ENCODE peak calls at places on chromosome 4, in nine cellular contexts. S, E, A, V, U, Q, W, F and K are unnamed samples. For H3K9me3, the result is how much of the 10 kb centered on the place peaks cover.

GRCh38 chr4:142354041-142354440 is 492.1 kb downstream of the INPP4B start:
- DNase-seq in S (no peak), E (no peak), A (no peak), V (no peak), U (no peak), Q (no peak), W (no peak), F (no peak), K (no peak)

GRCh38 chr4:94126669-94127068 is 81.0 kb upstream of the SMARCAD1 start:
- DNase-seq in S (no peak), E (no peak), A (no peak), V (no peak), U (no peak), Q (no peak), W (no peak), F (peak), K (no peak)

GRCh38 chr4:179595671-179596410 is 2153.6 kb upstream of the AGA start:
- DNase-seq in S (no peak), E (no peak), A (no peak), V (no peak), U (no peak), Q (no peak), W (no peak), F (peak), K (no peak)

GRCh38 chr4:152166567-152166966 is 369.3 kb downstream of the FBXW7 start:
- DNase-seq in S (no peak), E (no peak), A (no peak), V (no peak), U (no peak), Q (no peak), W (no peak), F (no peak), K (no peak)

GRCh38 chr4:81470456-81471327 is 1.0 kb downstream of the RASGEF1B start:
- DNase-seq in S (peak), E (peak), A (peak), V (peak), U (peak), Q (peak), W (peak), F (no peak), K (peak)

GRCh38 chr4:150581611-150582010 is 340 bp upstream of the MAB21L2 start:
- DNase-seq in S (no peak), E (no peak), A (no peak), V (no peak), U (no peak), Q (no peak), W (no peak), F (no peak), K (peak)

GRCh38 chr4:139918591-139918990 is 235.4 kb downstream of the MAML3 start:
- DNase-seq in S (no peak), E (no peak), A (no peak), V (no peak), U (no peak), Q (no peak), W (no peak), F (no peak), K (no peak)

GRCh38 chr4:104490096-104490769 is 4.5 kb downstream of the CXXC4 start:
- DNase-seq in S (no peak), E (no peak), A (peak), V (no peak), U (no peak), Q (peak), W (no peak), F (no peak), K (peak)

GRCh38 chr4:165308174-165308573 is 19.3 kb upstream of the MSMO1 start:
- DNase-seq in S (no peak), E (no peak), A (no peak), V (no peak), U (no peak), Q (no peak), W (no peak), F (no peak), K (peak)

GRCh38 chr4:32929738-32930688 is 2209.8 kb downstream of the PCDH7 start:
- DNase-seq in S (no peak), E (no peak), A (no peak), V (no peak), U (no peak), Q (no peak), W (no peak), F (no peak), K (peak)
- H3K9me3 ChIP-seq in S (under half), E (under half), A (under half), V (under half), U (under half), Q (under half), W (under half), F (under half), K (under half)

DNA sequence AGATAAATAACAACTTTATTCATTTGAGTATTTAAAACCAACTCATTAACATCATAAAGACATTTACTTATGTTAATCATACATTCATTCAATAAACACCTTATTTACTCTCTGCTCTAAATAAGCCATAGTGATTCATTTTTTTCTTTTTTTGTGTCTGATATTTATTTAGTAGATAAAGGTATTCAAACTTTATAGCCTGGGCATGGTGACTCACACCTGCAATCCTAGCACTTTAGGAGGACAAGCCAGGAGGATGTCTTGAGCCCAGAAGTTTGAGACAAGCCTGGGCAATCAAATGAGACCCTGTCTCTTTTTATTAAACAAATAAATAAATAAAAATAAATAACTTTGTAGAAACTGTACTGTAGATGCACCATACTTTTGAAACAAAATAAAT is 771.3 kb upstream of the PCDH7 start:
- DNase-seq in S (no peak), E (no peak), A (no peak), V (no peak), U (no peak), Q (no peak), W (no peak), F (no peak), K (no peak)
- H3K9me3 ChIP-seq in S (under half), E (under half), A (under half), V (under half), U (under half), Q (under half), W (under half), F (under half), K (under half)

GRCh38 chr4:97432551-97432950 is 710.7 kb downstream of the STPG2 start:
- DNase-seq in S (no peak), E (no peak), A (no peak), V (no peak), U (no peak), Q (no peak), W (no peak), F (no peak), K (no peak)
- H3K9me3 ChIP-seq in S (under half), E (under half), A (under half), V (under half), U (under half), Q (under half), W (under half), F (under half), K (under half)

DNA sequence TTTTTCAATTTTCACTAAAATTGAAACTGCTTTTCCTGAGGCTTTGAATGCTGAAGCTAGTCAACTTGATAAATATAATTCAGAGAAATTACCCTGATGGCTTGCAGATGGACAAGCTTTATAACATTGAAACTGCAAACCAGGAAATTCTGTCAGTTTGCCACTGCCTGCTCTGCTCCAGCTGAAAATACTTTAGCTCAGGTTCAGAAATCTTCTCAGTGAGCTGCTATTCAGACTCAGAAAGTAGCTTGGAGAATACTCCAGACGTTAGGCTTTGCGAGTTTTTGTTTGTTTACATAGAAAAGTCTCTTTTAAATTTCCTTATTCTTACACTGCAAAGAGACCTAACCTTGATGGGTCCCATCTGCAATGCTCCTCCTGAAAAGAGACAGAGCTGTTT is 1574.7 kb downstream of the STIM2 start:
- DNase-seq in S (no peak), E (no peak), A (no peak), V (no peak), U (no peak), Q (no peak), W (no peak), F (no peak), K (no peak)
- H3K9me3 ChIP-seq in S (under half), E (under half), A (under half), V (under half), U (under half), Q (under half), W (under half), F (under half), K (under half)

GRCh38 chr4:172674811-172675210 is 493.8 kb upstream of the GALNT7 start:
- DNase-seq in S (no peak), E (no peak), A (no peak), V (no peak), U (no peak), Q (no peak), W (no peak), F (no peak), K (no peak)
- H3K9me3 ChIP-seq in S (under half), E (under half), A (under half), V (under half), U (under half), Q (under half), W (under half), F (under half), K (under half)

DNA sequence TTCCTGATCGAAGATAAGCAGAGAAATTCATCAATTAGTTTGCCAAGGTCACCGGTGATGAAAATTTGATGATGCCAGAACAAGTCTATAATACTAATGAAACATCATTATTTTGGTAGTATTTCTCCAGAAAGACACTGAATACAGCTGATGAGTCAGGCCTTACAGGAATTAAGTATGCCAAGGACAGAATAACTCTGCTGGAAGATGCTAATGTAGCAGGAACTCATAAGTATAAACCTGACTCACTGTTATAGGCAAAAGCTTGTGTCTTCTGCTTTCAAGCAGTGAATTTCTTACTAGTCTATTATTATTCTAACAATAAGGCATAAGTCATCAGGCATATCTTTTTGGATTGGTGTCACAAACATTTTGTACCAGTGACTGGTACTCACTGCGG is 1825.2 kb upstream of the IGFBP7 start:
- DNase-seq in S (no peak), E (no peak), A (no peak), V (no peak), U (no peak), Q (no peak), W (no peak), F (no peak), K (no peak)
- H3K9me3 ChIP-seq in S (under half), E (under half), A (under half), V (under half), U (under half), Q (under half), W (under half), F (under half), K (under half)